ENCODE peak calls at places on chromosomes 1 and 21, in four cellular contexts. Q, M, U and A are unnamed samples.

GRCh38 chr1:119887428-119887827 is 8.9 kb downstream of the ADAM30 start:
- ATAC-seq in M (no peak), U (no peak), Q (no peak), A (no peak)

GRCh38 chr1:158324375-158324774 is 7.0 kb downstream of the CD1B start:
- ATAC-seq in Q (no peak), M (no peak), U (no peak), A (no peak)

GRCh38 chr1:110255388-110255787 is 45.3 kb downstream of the KCNC4 start:
- ATAC-seq in Q (no peak), U (no peak), M (no peak), A (no peak)

GRCh38 chr1:3857791-3858129 is 484 bp downstream of the DFFB start:
- ATAC-seq in Q (peak; percentile 4), M (peak; percentile 17), U (peak; percentile 4), A (no peak)

GRCh38 chr21:45892156-45892919 is 89.2 kb upstream of the COL6A1 start:
- ATAC-seq in Q (no peak), U (no peak), M (peak; percentile 35), A (no peak)

GRCh38 chr1:113403065-113403464 is 12.8 kb downstream of the MAGI3 start:
- ATAC-seq in Q (no peak), U (no peak), M (no peak), A (no peak)

GRCh38 chr1:17090844-17091243 is 28.4 kb downstream of the PADI2 start:
- ATAC-seq in U (no peak), M (no peak), Q (no peak), A (no peak)

GRCh38 chr1:82807563-82807962 is 1006.8 kb downstream of the ADGRL2 start:
- ATAC-seq in M (no peak), U (no peak), Q (no peak), A (no peak)

GRCh38 chr21:31078796-31079195 is 40.5 kb upstream of the KRTAP19-8 start:
- ATAC-seq in Q (no peak), U (no peak), M (no peak), A (no peak)

GRCh38 chr1:109274533-109275476 is 8.1 kb downstream of the PSRC1 start:
- ATAC-seq in Q (peak; percentile 82), U (peak; percentile 88), M (peak; percentile 56), A (peak; percentile 80)

GRCh38 chr21:41156128-41156527 is 11.8 kb upstream of the BACE2 start:
- ATAC-seq in Q (no peak), U (no peak), M (no peak), A (no peak)

GRCh38 chr1:63913533-63913932 is 139.7 kb downstream of the ROR1 start:
- ATAC-seq in M (no peak), U (no peak), Q (no peak), A (no peak)

GRCh38 chr1:204977327-204977726 is 65.7 kb upstream of the CNTN2 start:
- ATAC-seq in U (no peak), M (no peak), Q (no peak), A (no peak)

GRCh38 chr21:46626536-46627302 is 8.8 kb upstream of the PRMT2 start:
- ATAC-seq in Q (peak; percentile 64), U (no peak), M (peak; percentile 28), A (no peak)

GRCh38 chr1:34379911-34380310 is 203.2 kb downstream of the C1orf94 start:
- ATAC-seq in M (no peak), Q (no peak), U (no peak), A (no peak)

GRCh38 chr1:170864238-170864637 is 71.1 kb upstream of the MROH9 start:
- ATAC-seq in U (no peak), Q (no peak), M (no peak), A (peak; percentile 34)

GRCh38 chr1:186793582-186793927 is 35.2 kb upstream of the PLA2G4A start:
- ATAC-seq in U (no peak), Q (no peak), M (no peak), A (no peak)

GRCh38 chr1:31944205-31945089 is 6.3 kb upstream of the PTP4A2 start:
- ATAC-seq in U (peak; percentile 90), Q (peak; percentile 39), M (peak; percentile 91), A (peak; percentile 90)

GRCh38 chr1:45644661-45645060 is 20.8 kb upstream of the CCDC17 start:
- ATAC-seq in U (no peak), M (no peak), Q (no peak), A (no peak)

GRCh38 chr1:58816072-58816746 is 32.4 kb upstream of the JUN start:
- ATAC-seq in M (peak; percentile 94), Q (peak; percentile 90), U (peak; percentile 85), A (peak; percentile 89)

GRCh38 chr1:37673920-37674319 is 18.4 kb upstream of the CDCA8 start:
- ATAC-seq in Q (peak; percentile 37), U (no peak), M (peak; percentile 75), A (no peak)

GRCh38 chr1:62092126-62092525 is 102.5 kb upstream of the L1TD1 start:
- ATAC-seq in Q (no peak), U (no peak), M (no peak), A (no peak)

GRCh38 chr1:151526735-151527520 is 13.2 kb upstream of the TUFT1 start:
- ATAC-seq in U (no peak), M (no peak), Q (no peak), A (no peak)

GRCh38 chr1:165686971-165687433 is 11.4 kb downstream of the ALDH9A1 start:
- ATAC-seq in U (no peak), Q (no peak), M (no peak), A (no peak)

GRCh38 chr1:67342002-67342890 is 34.6 kb downstream of the IL12RB2 start:
- ATAC-seq in M (peak; percentile 32), U (no peak), Q (no peak), A (no peak)

GRCh38 chr1:110502402-110502801 is 16.6 kb downstream of the KCNA10 start:
- ATAC-seq in M (no peak), U (no peak), Q (no peak), A (peak; percentile 31)

DNA sequence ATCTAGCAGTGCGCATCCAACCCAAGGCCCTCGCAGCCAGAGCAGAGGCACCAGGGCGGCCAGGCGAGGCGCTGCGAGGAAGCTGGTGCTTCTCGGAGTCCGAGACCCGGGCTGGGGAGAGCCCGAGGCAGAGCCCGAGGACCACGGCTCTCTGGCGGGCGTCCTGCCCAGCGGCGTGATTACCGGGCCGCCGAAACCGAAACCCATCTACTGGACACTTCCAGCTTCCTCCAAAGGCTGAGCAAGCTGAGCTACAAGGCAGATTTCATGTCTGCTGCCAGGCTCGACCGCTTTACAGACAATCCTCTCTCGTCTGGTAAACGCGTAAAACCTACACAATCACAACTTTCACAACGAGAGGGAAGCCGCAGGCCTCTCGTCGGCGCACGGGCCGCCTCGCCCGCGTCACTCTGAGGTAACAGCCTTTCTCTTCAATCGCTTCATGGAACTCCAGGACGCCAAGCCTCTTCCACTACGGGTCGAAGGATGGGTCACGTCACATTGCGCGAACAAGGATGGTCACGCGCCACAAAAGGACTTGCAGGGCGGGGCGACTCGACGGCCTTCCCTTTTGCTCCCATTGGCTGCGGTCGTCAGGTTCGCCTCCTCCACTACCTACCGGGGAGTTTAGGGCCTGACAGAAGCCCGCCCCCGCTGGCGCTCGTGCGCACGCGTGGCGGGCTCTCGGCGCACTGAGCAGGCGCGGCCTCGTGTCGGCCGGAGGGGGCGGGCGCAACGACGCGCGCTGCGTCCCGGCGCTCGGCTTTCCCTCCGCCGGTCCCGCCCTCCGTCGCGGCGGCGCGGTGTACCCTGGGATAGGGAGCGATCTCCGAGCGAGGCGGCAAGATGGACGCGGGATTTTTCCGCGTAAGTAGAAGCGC is at the start of gene SRRM1:
- ATAC-seq in Q (peak; percentile 91), M (peak; percentile 96), U (peak; percentile 95), A (peak; percentile 97)
- TF ChIP-seq EP300 in Q (peak; percentile 41), M (peak; percentile 53), U (no peak), A (no peak)

DNA sequence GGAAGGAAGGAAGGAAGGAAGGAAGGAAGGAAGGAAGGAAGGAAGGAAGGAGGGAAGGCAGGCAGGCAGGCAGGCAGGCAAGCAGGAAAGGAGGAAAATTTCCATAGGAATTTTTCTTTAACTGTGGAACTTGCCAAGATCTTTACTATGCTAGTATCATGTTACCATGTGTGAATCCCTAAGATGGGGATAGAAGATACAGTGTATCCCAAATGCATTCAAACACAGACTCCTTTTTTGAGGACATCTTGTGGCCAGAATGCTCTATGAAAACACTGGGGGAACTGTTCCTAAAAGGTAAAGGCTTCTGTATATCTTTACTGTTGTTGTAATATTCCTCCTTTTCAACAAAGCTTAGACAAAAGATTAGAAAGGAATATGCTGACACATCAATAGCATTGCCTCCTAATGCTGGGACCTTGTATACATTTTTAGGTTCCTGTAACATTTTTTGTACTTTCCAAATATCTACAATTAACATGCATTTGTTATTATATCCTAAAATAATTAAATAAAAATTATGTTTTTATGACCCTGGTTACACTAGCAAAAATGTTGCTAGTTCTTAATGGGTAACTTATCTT is 20.6 kb downstream of the CCDC190 start:
- ATAC-seq in M (peak; percentile 37), Q (no peak), U (no peak), A (no peak)
- TF ChIP-seq CTCF in M (no peak), Q (no peak), U (no peak), A (no peak)

GRCh38 chr1:201568258-201568657 is 29.3 kb downstream of the NAV1 start:
- ATAC-seq in M (no peak), Q (no peak), U (no peak), A (no peak)
- H3K27ac ChIP-seq in M (peak overlapping the region; percentile 81), Q (no peak overlapping the region), U (no peak overlapping the region), A (no peak overlapping the region)

GRCh38 chr1:8427493-8427892 is 109.6 kb downstream of the SLC45A1 start:
- ATAC-seq in U (no peak), M (no peak), Q (no peak), A (no peak)
- TF ChIP-seq EP300 in U (no peak), M (no peak), Q (no peak), A (no peak)